ENCODE peak calls at places on chromosomes 1 and 21, in four cellular contexts. F is HepG2, P is SK-N-SH, B is H1. T is an unnamed sample.

GRCh38 chr1:111062624-111063023 is 77.3 kb downstream of the DRAM2 start:
- DNase-seq in F (no peak), P (no peak), B (no peak), T (no peak)

GRCh38 chr1:28044399-28044798 is 44.0 kb downstream of the EYA3 start:
- DNase-seq in F (no peak), P (no peak), B (no peak), T (no peak)

GRCh38 chr1:164380893-164381292 is 178.1 kb upstream of the PBX1 start:
- DNase-seq in F (no peak), P (no peak), B (no peak), T (no peak)

GRCh38 chr1:2206813-2207488 is 12.4 kb upstream of the FAAP20 start:
- DNase-seq in F (no peak), P (no peak), B (no peak), T (no peak)

GRCh38 chr21:37712204-37712934 is 203.9 kb downstream of the KCNJ6 start:
- DNase-seq in F (peak), P (peak), B (peak), T (no peak)

GRCh38 chr1:41802532-41803501 is 115.9 kb downstream of the HIVEP3 start:
- DNase-seq in F (no peak), P (no peak), B (no peak), T (peak)

GRCh38 chr1:7587108-7587507 is 184.0 kb upstream of the VAMP3 start:
- DNase-seq in F (no peak), P (peak), B (no peak), T (no peak)

GRCh38 chr1:16618719-16619118 is 5.4 kb upstream of the NBPF1 start:
- DNase-seq in F (no peak), P (peak), B (peak), T (no peak)

GRCh38 chr1:230077436-230078221 is 10.6 kb downstream of the GALNT2 start:
- DNase-seq in F (no peak), P (no peak), B (no peak), T (no peak)

GRCh38 chr1:204803607-204804006 is 67.1 kb upstream of the NFASC start:
- DNase-seq in F (no peak), P (no peak), B (no peak), T (no peak)

GRCh38 chr1:184225501-184226487 is 161.0 kb upstream of the C1orf21 start:
- DNase-seq in F (no peak), P (no peak), B (no peak), T (no peak)

GRCh38 chr1:66478116-66478515 is 55.8 kb upstream of the SGIP1 start:
- DNase-seq in F (no peak), P (no peak), B (no peak), T (no peak)

GRCh38 chr1:232684331-232685105 is 54.6 kb upstream of the SIPA1L2 start:
- DNase-seq in F (no peak), P (no peak), B (no peak), T (no peak)

GRCh38 chr1:183070923-183071618 is 47.9 kb downstream of the LAMC1 start:
- DNase-seq in F (peak), P (no peak), B (no peak), T (peak)

GRCh38 chr1:88883156-88883555 is 8.2 kb downstream of the GTF2B start:
- DNase-seq in F (no peak), P (no peak), B (no peak), T (no peak)

GRCh38 chr1:108502624-108503023 is 52.5 kb downstream of the NBPF6 start:
- DNase-seq in F (no peak), P (no peak), B (no peak), T (no peak)

GRCh38 chr1:33176362-33176850 is 5.4 kb downstream of the TRIM62 start:
- DNase-seq in F (no peak), P (peak), B (no peak), T (no peak)

GRCh38 chr1:112444269-112444668 is 48.3 kb downstream of the CTTNBP2NL start:
- DNase-seq in F (no peak), P (no peak), B (no peak), T (no peak)

GRCh38 chr1:192709544-192709943 is 73.6 kb downstream of the RGS13 start:
- DNase-seq in F (peak), P (no peak), B (no peak), T (no peak)

GRCh38 chr1:211551628-211552465 is 27.1 kb downstream of the SLC30A1 start:
- DNase-seq in F (peak), P (no peak), B (no peak), T (no peak)

GRCh38 chr1:19758227-19758830 is 41.4 kb downstream of the TMCO4 start:
- DNase-seq in F (no peak), P (no peak), B (no peak), T (no peak)

GRCh38 chr1:209692296-209692695 is 12.3 kb upstream of the HSD11B1 start:
- DNase-seq in F (no peak), P (no peak), B (no peak), T (no peak)

GRCh38 chr1:81708239-81708638 is 92.5 kb upstream of the ADGRL2 start:
- DNase-seq in F (no peak), P (no peak), B (no peak), T (no peak)

GRCh38 chr1:201561195-201561564 is 22.3 kb downstream of the NAV1 start:
- DNase-seq in F (no peak), P (no peak), B (no peak), T (no peak)

GRCh38 chr1:156667968-156668709 is 9.1 kb downstream of the NES start:
- DNase-seq in F (no peak), P (no peak), B (no peak), T (no peak)

GRCh38 chr1:1891349-1892078 is 627 bp upstream of the GNB1 start:
- DNase-seq in F (peak), P (peak), B (no peak), T (no peak)

GRCh38 chr1:207336559-207337467 is 15.3 kb downstream of the CD55 start:
- DNase-seq in F (peak), P (no peak), B (no peak), T (peak)

GRCh38 chr1:175520186-175520585 is 223.2 kb downstream of the TNR start:
- DNase-seq in F (no peak), P (no peak), B (no peak), T (no peak)

GRCh38 chr1:68328485-68328884 is 96.2 kb upstream of the WLS start:
- DNase-seq in F (no peak), P (no peak), B (no peak), T (no peak)

GRCh38 chr21:45376459-45377324 is 28.3 kb upstream of the COL18A1 start:
- DNase-seq in F (no peak), P (no peak), B (no peak), T (no peak)

GRCh38 chr21:43775795-43776430 is at the start of gene CSTB:
- DNase-seq in F (peak), P (peak), B (no peak), T (no peak)

GRCh38 chr1:9606458-9606857 is 17.7 kb downstream of the TMEM201 start:
- DNase-seq in F (no peak), P (no peak), B (no peak), T (no peak)

GRCh38 chr1:51410568-51411460 is 80.5 kb upstream of the TTC39A start:
- DNase-seq in F (peak), P (no peak), B (no peak), T (no peak)

DNA sequence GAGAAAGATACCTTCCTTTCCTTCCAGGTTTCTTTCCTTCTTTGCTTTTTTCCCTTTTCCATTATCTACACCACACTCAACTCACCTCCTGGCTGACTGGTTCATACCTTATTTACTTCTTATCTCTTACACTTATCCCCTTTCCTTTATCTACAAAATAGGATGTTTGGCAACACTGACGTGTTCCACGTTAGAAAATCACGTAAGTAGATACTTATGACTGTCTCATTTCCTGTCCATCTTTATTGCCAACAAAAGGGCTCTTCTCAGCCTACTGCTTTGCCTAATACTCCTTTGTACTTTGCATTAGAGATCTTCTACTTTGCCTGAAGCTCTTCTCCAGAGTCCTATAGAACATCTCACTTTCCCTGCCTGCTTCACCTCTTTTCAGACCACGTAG is 25.1 kb downstream of the SYNJ1 start:
- DNase-seq in F (no peak), P (no peak), B (no peak), T (no peak)
- TF ChIP-seq TCF12 in F (no peak), P (no peak), B (no peak), T (no peak)

GRCh38 chr1:29525941-29526340 is 289.6 kb downstream of the PTPRU start:
- DNase-seq in F (no peak), P (no peak), B (no peak), T (no peak)
- TF ChIP-seq TCF12 in F (no peak), P (no peak), B (no peak), T (no peak)

DNA sequence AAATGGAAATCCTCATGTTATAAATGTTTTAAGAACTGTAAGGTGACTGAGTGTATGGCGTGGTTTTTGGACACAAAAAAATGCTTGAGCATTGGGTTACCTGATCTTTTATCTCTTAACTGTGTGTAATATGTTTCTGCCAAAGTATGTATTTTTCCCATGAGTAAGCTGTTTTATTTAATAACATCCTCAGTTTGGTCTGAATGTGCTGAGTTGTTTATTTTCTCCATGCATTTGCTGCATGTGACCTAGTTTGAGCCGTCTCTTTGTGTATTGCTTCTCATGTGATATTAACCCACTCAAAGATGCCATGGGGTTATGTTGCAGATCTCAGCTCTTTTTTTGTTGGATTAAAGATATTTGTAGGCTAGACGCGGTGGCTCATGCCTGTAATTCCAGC is 6.1 kb upstream of the LYPLA2 start:
- DNase-seq in F (no peak), P (no peak), B (no peak), T (no peak)
- TF ChIP-seq TCF12 in F (no peak), P (no peak), B (no peak), T (no peak)

GRCh38 chr1:44594871-44595735 is 79.2 kb downstream of the TMEM53 start:
- DNase-seq in F (peak), P (peak), B (peak), T (no peak)
- TF ChIP-seq TCF12 in F (no peak), P (no peak), B (no peak), T (no peak)

DNA sequence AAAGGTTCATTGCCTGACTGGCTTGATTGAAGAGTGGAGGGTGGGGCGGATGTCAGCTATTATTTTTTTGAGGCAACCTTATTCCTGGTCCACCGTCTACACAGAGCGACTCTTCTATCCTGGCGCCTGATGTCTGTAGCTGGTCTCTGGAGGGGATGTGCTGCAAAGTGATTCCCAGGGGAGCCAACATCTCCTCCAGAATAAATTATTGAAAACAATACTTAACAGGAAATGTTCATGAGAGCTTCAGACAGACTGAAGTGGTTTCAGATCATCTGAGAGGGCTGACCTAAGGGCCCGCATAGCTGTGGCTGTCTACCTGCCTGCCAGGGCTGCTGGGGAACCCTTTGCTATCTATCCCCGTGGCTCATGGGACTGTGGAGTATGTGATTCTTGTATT is 66.7 kb downstream of the TEX35 start:
- DNase-seq in F (no peak), P (no peak), B (no peak), T (peak)
- TF ChIP-seq TCF12 in F (no peak), P (no peak), B (no peak), T (no peak)

GRCh38 chr21:39612233-39613028 is at the start of gene B3GALT5:
- DNase-seq in F (no peak), P (peak), B (peak), T (no peak)
- TF ChIP-seq TCF12 in F (no peak), P (no peak), B (no peak), T (no peak)

GRCh38 chr1:25786887-25787286 is 13.1 kb upstream of the SELENON start:
- DNase-seq in F (no peak), P (no peak), B (no peak), T (no peak)
- TF ChIP-seq TCF12 in F (no peak), P (no peak), B (no peak), T (no peak)

DNA sequence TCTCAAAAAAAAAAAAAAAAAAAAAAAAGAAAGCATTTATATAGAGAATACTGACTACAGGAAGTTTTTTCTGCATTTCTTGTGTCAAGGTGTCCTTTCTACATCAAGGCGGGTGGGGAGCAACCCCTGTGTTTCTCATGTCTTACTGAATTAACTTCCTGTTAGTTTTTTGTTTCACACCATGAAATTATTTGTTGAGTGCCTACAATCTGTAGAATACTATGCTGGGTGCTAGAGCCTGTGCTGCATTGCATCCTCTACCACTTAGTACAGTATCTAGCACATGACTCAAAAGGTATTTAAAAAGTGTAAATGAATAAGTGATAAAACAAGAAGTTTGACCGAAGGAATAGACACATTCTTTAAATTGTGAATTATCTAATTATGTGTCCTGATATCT is 417.9 kb downstream of the PTPRC start:
- DNase-seq in F (no peak), P (no peak), B (no peak), T (no peak)
- TF ChIP-seq TCF12 in F (no peak), P (no peak), B (no peak), T (no peak)

GRCh38 chr1:12434686-12435085 is 183.3 kb downstream of the DHRS3 start:
- DNase-seq in F (no peak), P (no peak), B (no peak), T (no peak)

GRCh38 chr1:12434174-12434573 is 183.8 kb downstream of the DHRS3 start:
- DNase-seq in F (no peak), P (no peak), B (no peak), T (peak)

GRCh38 chr1:12432897-12433296 is 185.1 kb downstream of the DHRS3 start:
- DNase-seq in F (no peak), P (no peak), B (no peak), T (no peak)

GRCh38 chr1:12435639-12436344 is 182.2 kb downstream of the DHRS3 start:
- DNase-seq in F (no peak), P (no peak), B (no peak), T (peak)

DNA sequence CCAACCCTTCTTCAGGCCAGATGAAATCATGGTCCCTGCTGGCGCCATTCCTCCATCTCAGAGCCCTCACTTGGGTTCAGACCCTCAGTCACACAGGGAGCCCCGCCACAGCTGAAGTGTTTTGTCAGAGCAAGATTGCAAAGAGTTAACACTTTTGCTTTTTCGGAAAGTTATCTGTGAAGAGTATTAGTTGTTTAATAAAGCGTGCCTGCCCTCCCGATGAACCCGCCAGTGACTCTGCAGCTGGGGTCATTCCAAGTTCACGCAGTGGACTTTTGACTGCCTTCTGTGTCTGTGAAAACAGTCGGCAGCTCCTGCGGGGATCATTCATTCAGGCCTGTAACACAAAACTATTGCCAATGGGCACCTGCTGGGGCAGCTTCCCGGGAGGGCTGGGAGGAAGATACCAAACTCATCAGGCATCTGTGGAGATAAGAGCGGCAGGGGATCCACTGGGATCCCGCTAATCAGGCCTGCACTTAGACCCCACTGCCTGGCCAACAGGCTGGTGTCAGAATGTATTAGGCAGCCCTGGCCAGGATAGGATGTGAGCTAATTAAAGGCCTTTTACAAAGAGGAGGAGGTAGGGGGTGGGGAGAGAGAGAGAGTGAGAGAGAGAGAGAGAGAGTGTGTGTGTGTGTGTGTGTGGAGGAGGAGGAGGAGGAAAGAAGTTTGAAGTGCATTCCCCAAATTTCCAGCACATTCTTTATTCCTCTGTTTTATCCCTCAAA is 184.5 kb downstream of the DHRS3 start:
- DNase-seq in F (peak), P (peak), B (no peak), T (no peak)
- TF ChIP-seq TCF12 in F (no peak), P (no peak), B (no peak), T (no peak)